ENCODE peak calls at places on chromosome 20, in ten cellular contexts. O is iris pigment epithelial cell; B is Caki2; U is A172; Y is astrocyte of the cerebellum; A is CD8-positive, alpha-beta memory T cell; M is stimulated activated CD8-positive, alpha-beta memory T cell treated with anti-CD3 and anti-CD28 coated beads, Interleukin-2, amount 100 ng/mL, for 1 hour; I is NCI-H1092; G is non-pigmented ciliary epithelial cell; S is body of pancreas. J is an unnamed sample.

GRCh38 chr20:45011108-45011526 is 44.8 kb downstream of the STK4 start:
- DNase-seq in I (no peak), B (peak; percentile 46), S (peak; percentile 46), M (peak; percentile 27), Y (peak; percentile 65), A (peak; percentile 13), G (no peak), U (peak; percentile 67), O (peak; percentile 72), J (peak; percentile 57)

GRCh38 chr20:58481541-58482021 is 33.6 kb downstream of the APCDD1L start:
- DNase-seq in A (peak; percentile 16), G (no peak), S (no peak), U (no peak), Y (no peak), O (peak; percentile 46), B (no peak), M (peak; percentile 28), I (peak; percentile 7), J (no peak)

GRCh38 chr20:11912013-11912663 is 5.6 kb upstream of the BTBD3 start:
- DNase-seq in A (no peak), U (no peak), Y (no peak), O (peak; percentile 55), I (no peak), G (no peak), S (no peak), M (no peak), B (no peak), J (peak; percentile 37)

GRCh38 chr20:16810216-16810615 is 62.1 kb downstream of the OTOR start:
- DNase-seq in Y (no peak), M (no peak), B (peak; percentile 83), A (no peak), O (peak; percentile 12), I (no peak), G (no peak), U (peak; percentile 35), S (no peak), J (peak; percentile 19)

GRCh38 chr20:44728835-44729342 is 13.7 kb downstream of the CCN5 start:
- DNase-seq in M (no peak), I (peak; percentile 60), Y (no peak), G (no peak), B (peak; percentile 99), A (no peak), U (peak; percentile 93), O (peak; percentile 81), S (peak; percentile 76), J (peak; percentile 85)

GRCh38 chr20:18928626-18929025 is 115.0 kb downstream of the SCP2D1 start:
- DNase-seq in G (no peak), Y (no peak), I (no peak), M (no peak), B (no peak), U (no peak), O (no peak), A (no peak), S (peak; percentile 25), J (no peak)

GRCh38 chr20:31943052-31943471 is 8.8 kb downstream of the PDRG1 start:
- DNase-seq in B (no peak), U (no peak), Y (no peak), O (no peak), A (no peak), I (no peak), M (no peak), G (no peak), S (peak; percentile 57), J (no peak)

GRCh38 chr20:63570281-63571086 is 3.6 kb downstream of the HELZ2 start:
- DNase-seq in B (no peak), G (no peak), M (no peak), U (no peak), A (no peak), O (no peak), I (no peak), Y (no peak), S (no peak), J (no peak)

GRCh38 chr20:63153254-63154221 is 62.4 kb downstream of the YTHDF1 start:
- DNase-seq in Y (no peak), B (no peak), I (no peak), A (no peak), U (no peak), G (no peak), O (no peak), S (peak; percentile 1), M (no peak), J (no peak)

GRCh38 chr20:59911041-59911440 is 22.4 kb downstream of the SYCP2 start:
- DNase-seq in M (no peak), S (no peak), B (no peak), Y (no peak), G (no peak), O (no peak), I (no peak), U (no peak), A (no peak), J (no peak)

GRCh38 chr20:6783752-6784725 is 16.6 kb downstream of the BMP2 start:
- DNase-seq in A (no peak), M (no peak), B (peak; percentile 30), G (no peak), U (no peak), O (peak; percentile 68), S (no peak), Y (peak; percentile 55), I (no peak), J (peak; percentile 26)

J was measured in foreskin keratinocyte.